ENCODE peak calls at places on chromosomes 2 and 18, in eight cellular contexts. C, I, A, T, X, U, Y and H are unnamed samples.

GRCh38 chr2:231489990-231490389 is 25.7 kb upstream of the NCL start:
- DNase-seq in C (no peak), I (no peak), A (no peak), T (no peak), X (peak), U (peak), Y (peak), H (no peak)

GRCh38 chr2:25314514-25315315 is 27.0 kb downstream of the DNMT3A start:
- DNase-seq in C (peak), I (no peak), A (peak), T (peak), X (peak), U (peak), Y (peak), H (no peak)

GRCh38 chr2:232723027-232723426 is 25.9 kb downstream of the GIGYF2 start:
- DNase-seq in C (no peak), I (no peak), A (no peak), T (no peak), X (no peak), U (no peak), Y (no peak), H (no peak)

GRCh38 chr2:219289537-219290361 is 10.6 kb downstream of the DNAJB2 start:
- DNase-seq in C (no peak), I (no peak), A (peak), T (peak), X (peak), U (no peak), Y (peak), H (peak)

GRCh38 chr2:186486651-186487647 is 889 bp downstream of the ZC3H15 start:
- DNase-seq in C (no peak), I (peak), A (no peak), T (peak), X (no peak), U (no peak), Y (no peak), H (no peak)

GRCh38 chr2:26614205-26615128 is 26.7 kb downstream of the CIB4 start:
- DNase-seq in C (no peak), I (no peak), A (peak), T (no peak), X (no peak), U (peak), Y (peak), H (peak)

GRCh38 chr2:106272202-106272807 is 78.2 kb upstream of the UXS1 start:
- DNase-seq in C (no peak), I (no peak), A (no peak), T (no peak), X (no peak), U (no peak), Y (no peak), H (no peak)

GRCh38 chr2:170554278-170554955 is 160.7 kb upstream of the SP5 start:
- DNase-seq in C (no peak), I (no peak), A (peak), T (peak), X (peak), U (no peak), Y (peak), H (no peak)

GRCh38 chr2:3450385-3451031 is 68.8 kb downstream of the ADI1 start:
- DNase-seq in C (no peak), I (no peak), A (peak), T (no peak), X (no peak), U (no peak), Y (peak), H (peak)

GRCh38 chr2:73870084-73870483 is 22.7 kb upstream of the ACTG2 start:
- DNase-seq in C (no peak), I (no peak), A (no peak), T (peak), X (peak), U (no peak), Y (peak), H (no peak)

GRCh38 chr2:42614838-42615237 is 46.4 kb downstream of the MTA3 start:
- DNase-seq in C (no peak), I (no peak), A (no peak), T (no peak), X (peak), U (no peak), Y (peak), H (no peak)

GRCh38 chr2:55907686-55908085 is 15.9 kb downstream of the EFEMP1 start:
- DNase-seq in C (no peak), I (no peak), A (no peak), T (no peak), X (no peak), U (no peak), Y (no peak), H (no peak)

GRCh38 chr2:32357545-32358482 is 991 bp downstream of the BIRC6 start:
- DNase-seq in C (peak), I (peak), A (peak), T (peak), X (peak), U (peak), Y (peak), H (peak)

GRCh38 chr2:86336350-86337234 is 834 bp downstream of the REEP1 start:
- DNase-seq in C (peak), I (no peak), A (no peak), T (no peak), X (no peak), U (peak), Y (peak), H (peak)

GRCh38 chr2:231707625-231708049 is 688 bp upstream of the PTMA start:
- DNase-seq in C (peak), I (peak), A (no peak), T (peak), X (no peak), U (peak), Y (peak), H (peak)

GRCh38 chr18:61888622-61889021 is 4.2 kb downstream of the RNF152 start:
- DNase-seq in C (no peak), I (no peak), A (no peak), T (no peak), X (no peak), U (no peak), Y (no peak), H (no peak)

GRCh38 chr2:215136669-215137328 is 1.6 kb downstream of the ABCA12 start:
- DNase-seq in C (no peak), I (no peak), A (no peak), T (peak), X (no peak), U (no peak), Y (no peak), H (no peak)

GRCh38 chr2:25131567-25132295 is 36.6 kb downstream of the POMC start:
- DNase-seq in C (peak), I (no peak), A (peak), T (peak), X (peak), U (peak), Y (peak), H (no peak)

GRCh38 chr2:109679627-109680026 is 65.5 kb downstream of the SOWAHC start:
- DNase-seq in C (no peak), I (no peak), A (no peak), T (no peak), X (no peak), U (no peak), Y (peak), H (no peak)

GRCh38 chr2:68934021-68934420 is 18.7 kb downstream of the GKN2 start:
- DNase-seq in C (no peak), I (no peak), A (no peak), T (no peak), X (no peak), U (no peak), Y (no peak), H (no peak)

GRCh38 chr18:36130883-36131653 is 1.4 kb downstream of the ELP2 start:
- DNase-seq in C (no peak), I (no peak), A (no peak), T (no peak), X (no peak), U (no peak), Y (no peak), H (no peak)

GRCh38 chr18:79156330-79156729 is 87.1 kb downstream of the ATP9B start:
- DNase-seq in C (no peak), I (no peak), A (no peak), T (no peak), X (peak), U (no peak), Y (no peak), H (no peak)

GRCh38 chr2:70753978-70754377 is 14.0 kb downstream of the ADD2 start:
- DNase-seq in C (no peak), I (no peak), A (no peak), T (no peak), X (no peak), U (no peak), Y (no peak), H (no peak)

GRCh38 chr18:48540329-48541025 is 1.6 kb downstream of the CTIF start:
- DNase-seq in C (peak), I (peak), A (peak), T (peak), X (peak), U (peak), Y (peak), H (peak)

GRCh38 chr18:10421859-10422258 is 32.6 kb upstream of the APCDD1 start:
- DNase-seq in C (no peak), I (no peak), A (no peak), T (peak), X (no peak), U (no peak), Y (no peak), H (peak)

GRCh38 chr2:239824051-239824694 is 201.0 kb downstream of the NDUFA10 start:
- DNase-seq in C (peak), I (peak), A (no peak), T (no peak), X (no peak), U (no peak), Y (peak), H (peak)

GRCh38 chr2:240139666-240140393 is 628 bp downstream of the OTOS start:
- DNase-seq in C (peak), I (no peak), A (no peak), T (no peak), X (no peak), U (no peak), Y (no peak), H (no peak)

GRCh38 chr18:40371673-40372072 is 1583.4 kb upstream of the PIK3C3 start:
- DNase-seq in C (no peak), I (no peak), A (no peak), T (peak), X (no peak), U (no peak), Y (no peak), H (no peak)

GRCh38 chr2:227221120-227221519 is 56.7 kb downstream of the COL4A3 start:
- DNase-seq in C (no peak), I (no peak), A (no peak), T (no peak), X (no peak), U (no peak), Y (no peak), H (no peak)

GRCh38 chr2:86011449-86011941 is 94.2 kb downstream of the POLR1A start:
- DNase-seq in C (no peak), I (no peak), A (no peak), T (no peak), X (peak), U (no peak), Y (no peak), H (no peak)

GRCh38 chr2:146990311-146990781 is 854.5 kb upstream of the ACVR2A start:
- DNase-seq in C (no peak), I (no peak), A (no peak), T (peak), X (no peak), U (no peak), Y (no peak), H (no peak)

GRCh38 chr18:55489742-55490055 is 98.3 kb downstream of the TCF4 start:
- DNase-seq in C (no peak), I (peak), A (no peak), T (no peak), X (no peak), U (no peak), Y (peak), H (no peak)

GRCh38 chr2:217573565-217573964 is 429.2 kb downstream of the TNS1 start:
- DNase-seq in C (no peak), I (no peak), A (no peak), T (peak), X (no peak), U (no peak), Y (peak), H (no peak)
- TF ChIP-seq CTCF in C (no peak), I (no peak), A (no peak), T (no peak), X (no peak), U (no peak), Y (no peak), H (no peak)

DNA sequence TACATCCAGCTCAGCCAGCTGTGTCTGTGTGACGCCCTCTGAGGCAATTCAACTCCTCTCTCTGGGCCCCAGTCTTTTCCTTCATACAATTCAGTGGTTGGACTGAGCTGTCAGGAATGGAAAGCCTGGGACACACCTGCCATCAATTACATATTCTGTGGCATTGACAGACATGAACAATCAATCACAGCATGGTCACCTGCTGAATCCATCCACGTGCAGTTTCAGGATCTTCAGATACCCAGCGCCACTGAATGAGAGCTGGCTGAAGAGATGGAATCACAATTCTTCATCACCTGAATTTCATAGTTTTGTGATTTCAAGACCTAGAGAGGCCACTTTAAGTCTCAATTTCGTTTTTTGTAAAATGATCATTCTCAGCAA is 5.1 kb downstream of the ADRA2B start:
- DNase-seq in C (no peak), I (no peak), A (no peak), T (no peak), X (no peak), U (no peak), Y (no peak), H (no peak)
- TF ChIP-seq CTCF in C (no peak), I (no peak), A (no peak), T (no peak), X (no peak), U (no peak), Y (no peak), H (no peak)

DNA sequence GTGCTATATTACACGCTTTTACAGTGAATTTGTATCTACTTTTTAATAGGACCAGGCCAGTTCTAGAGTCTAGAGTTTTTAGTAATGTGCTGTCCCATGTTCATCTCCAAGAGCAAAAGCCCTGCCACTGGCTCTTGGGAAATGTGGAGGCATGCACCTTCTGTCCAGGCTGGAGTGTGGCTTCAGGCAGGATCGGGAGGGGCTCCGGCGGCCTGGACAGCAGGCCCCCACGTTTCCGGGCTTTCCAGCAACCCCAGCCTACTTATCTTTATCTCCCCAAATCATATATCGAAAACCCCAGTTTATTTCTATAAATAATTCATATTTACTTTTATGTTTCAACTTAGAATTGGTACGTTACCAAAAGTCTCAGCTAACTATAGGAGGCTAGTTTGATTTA is 78.2 kb downstream of the SNTG2 start:
- DNase-seq in C (no peak), I (no peak), A (no peak), T (no peak), X (no peak), U (no peak), Y (no peak), H (no peak)
- TF ChIP-seq CTCF in C (no peak), I (no peak), A (no peak), T (no peak), X (no peak), U (no peak), Y (no peak), H (no peak)

DNA sequence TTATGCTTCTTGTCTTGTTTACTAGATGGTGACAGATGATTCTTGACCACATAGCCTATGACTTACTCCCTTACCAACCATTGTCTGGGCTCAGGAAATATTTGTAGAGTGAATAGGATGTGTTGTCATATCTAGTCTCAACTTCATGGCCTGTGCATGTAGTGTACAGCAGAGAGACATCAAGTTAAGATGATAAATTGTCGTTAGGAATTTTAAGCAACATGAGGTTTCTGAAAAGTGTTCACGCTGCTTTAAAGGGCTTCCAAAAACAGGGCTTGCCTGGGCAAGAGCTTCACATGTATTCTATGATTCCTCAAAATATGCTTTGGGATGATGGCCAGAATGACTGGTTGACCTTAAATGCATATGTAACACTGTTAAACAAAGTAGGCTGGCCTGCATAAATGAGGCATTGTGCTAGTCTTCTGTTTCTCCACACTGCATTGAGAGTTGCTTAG is 424.0 kb downstream of the RND3 start:
- DNase-seq in C (no peak), I (no peak), A (no peak), T (peak), X (no peak), U (no peak), Y (no peak), H (no peak)
- TF ChIP-seq CTCF in C (no peak), I (no peak), A (no peak), T (no peak), X (no peak), U (no peak), Y (no peak), H (no peak)

GRCh38 chr2:28457237-28457636 is 38.6 kb upstream of the PLB1 start:
- DNase-seq in C (no peak), I (no peak), A (no peak), T (no peak), X (no peak), U (no peak), Y (no peak), H (no peak)
- TF ChIP-seq CTCF in C (no peak), I (no peak), A (no peak), T (no peak), X (no peak), U (no peak), Y (no peak), H (no peak)

GRCh38 chr2:222480497-222480896 is 56.2 kb downstream of the SGPP2 start:
- DNase-seq in C (no peak), I (no peak), A (no peak), T (no peak), X (no peak), U (no peak), Y (no peak), H (no peak)

GRCh38 chr2:222485367-222486211 is 61.2 kb downstream of the SGPP2 start:
- DNase-seq in C (no peak), I (no peak), A (peak), T (no peak), X (no peak), U (no peak), Y (no peak), H (no peak)

GRCh38 chr2:222481941-222482340 is 57.6 kb downstream of the SGPP2 start:
- DNase-seq in C (no peak), I (no peak), A (no peak), T (no peak), X (no peak), U (no peak), Y (no peak), H (no peak)

GRCh38 chr2:222479855-222480254 is 55.5 kb downstream of the SGPP2 start:
- DNase-seq in C (no peak), I (no peak), A (no peak), T (no peak), X (no peak), U (no peak), Y (no peak), H (no peak)

GRCh38 chr2:222483513-222484039 is 59.2 kb downstream of the SGPP2 start:
- DNase-seq in C (no peak), I (no peak), A (no peak), T (no peak), X (peak), U (no peak), Y (peak), H (no peak)
- TF ChIP-seq CTCF in C (no peak), I (no peak), A (no peak), T (no peak), X (no peak), U (no peak), Y (no peak), H (no peak)